ENCODE peak calls at places on chromosomes 3 and 15, in five cellular contexts. One of them, this sample, is unnamed.

GRCh38 chr3:122533931-122534334 is 19.2 kb upstream of the KPNA1 start:
- DNase-seq in left ventricle myocardium inferior: no peak
- DNase-seq in fibroblast of lung: peak; percentile 57
- DNase-seq in breast epithelium: no peak
- DNase-seq in astrocyte: peak; percentile 79
- DNase-seq in this sample: no peak

GRCh38 chr3:133479895-133480669 is 80.2 kb downstream of the BFSP2 start:
- DNase-seq in left ventricle myocardium inferior: no peak
- DNase-seq in fibroblast of lung: no peak
- DNase-seq in breast epithelium: no peak
- DNase-seq in astrocyte: no peak
- DNase-seq in this sample: no peak

GRCh38 chr15:42011074-42011473 is 9.8 kb downstream of the PLA2G4E start:
- DNase-seq in left ventricle myocardium inferior: no peak
- DNase-seq in fibroblast of lung: no peak
- DNase-seq in breast epithelium: no peak
- DNase-seq in astrocyte: no peak
- DNase-seq in this sample: no peak

GRCh38 chr15:86231864-86232801 is 152.5 kb downstream of the AGBL1 start:
- DNase-seq in left ventricle myocardium inferior: no peak
- DNase-seq in fibroblast of lung: peak; percentile 25
- DNase-seq in breast epithelium: no peak
- DNase-seq in astrocyte: peak; percentile 25
- DNase-seq in this sample: peak; percentile 47

GRCh38 chr3:45179163-45179562 is 33.0 kb upstream of the CDCP1 start:
- DNase-seq in left ventricle myocardium inferior: no peak
- DNase-seq in fibroblast of lung: no peak
- DNase-seq in breast epithelium: no peak
- DNase-seq in astrocyte: no peak
- DNase-seq in this sample: no peak

GRCh38 chr3:4746241-4746958 is 232.8 kb upstream of the BHLHE40 start:
- DNase-seq in left ventricle myocardium inferior: no peak
- DNase-seq in fibroblast of lung: no peak
- DNase-seq in breast epithelium: no peak
- DNase-seq in astrocyte: peak; percentile 71
- DNase-seq in this sample: no peak

GRCh38 chr3:191342391-191342790 is 12.1 kb upstream of the UTS2B start:
- DNase-seq in left ventricle myocardium inferior: no peak
- DNase-seq in fibroblast of lung: no peak
- DNase-seq in breast epithelium: no peak
- DNase-seq in astrocyte: no peak
- DNase-seq in this sample: no peak

GRCh38 chr3:10015476-10015904 is 10.7 kb upstream of the FANCD2 start:
- DNase-seq in left ventricle myocardium inferior: peak; percentile 84
- DNase-seq in fibroblast of lung: peak; percentile 99
- DNase-seq in breast epithelium: peak; percentile 91
- DNase-seq in astrocyte: peak; percentile 94
- DNase-seq in this sample: peak; percentile 81

GRCh38 chr15:83999396-84000120 is 236.0 kb upstream of the GOLGA6L4 start:
- DNase-seq in left ventricle myocardium inferior: no peak
- DNase-seq in fibroblast of lung: no peak
- DNase-seq in breast epithelium: no peak
- DNase-seq in astrocyte: peak; percentile 21
- DNase-seq in this sample: no peak

GRCh38 chr3:100708644-100708988 is 678 bp upstream of the TFG start:
- DNase-seq in left ventricle myocardium inferior: no peak
- DNase-seq in fibroblast of lung: no peak
- DNase-seq in breast epithelium: no peak
- DNase-seq in astrocyte: no peak
- DNase-seq in this sample: no peak

GRCh38 chr3:79729096-79729495 is 38.7 kb downstream of the ROBO1 start:
- DNase-seq in left ventricle myocardium inferior: no peak
- DNase-seq in fibroblast of lung: peak; percentile 48
- DNase-seq in breast epithelium: no peak
- DNase-seq in astrocyte: peak; percentile 41
- DNase-seq in this sample: no peak

GRCh38 chr15:39919740-39920509 is at the start of gene GPR176:
- DNase-seq in left ventricle myocardium inferior: peak; percentile 24
- DNase-seq in fibroblast of lung: peak; percentile 84
- DNase-seq in breast epithelium: no peak
- DNase-seq in astrocyte: peak; percentile 71
- DNase-seq in this sample: peak; percentile 59

GRCh38 chr3:38453075-38453913 is at the start of gene ACVR2B:
- DNase-seq in left ventricle myocardium inferior: peak; percentile 93
- DNase-seq in fibroblast of lung: peak; percentile 79
- DNase-seq in breast epithelium: peak; percentile 88
- DNase-seq in astrocyte: peak; percentile 21
- DNase-seq in this sample: peak; percentile 78

GRCh38 chr3:185846041-185846440 is 21.2 kb upstream of the IGF2BP2 start:
- DNase-seq in left ventricle myocardium inferior: no peak
- DNase-seq in fibroblast of lung: peak; percentile 44
- DNase-seq in breast epithelium: no peak
- DNase-seq in astrocyte: no peak
- DNase-seq in this sample: no peak

DNA sequence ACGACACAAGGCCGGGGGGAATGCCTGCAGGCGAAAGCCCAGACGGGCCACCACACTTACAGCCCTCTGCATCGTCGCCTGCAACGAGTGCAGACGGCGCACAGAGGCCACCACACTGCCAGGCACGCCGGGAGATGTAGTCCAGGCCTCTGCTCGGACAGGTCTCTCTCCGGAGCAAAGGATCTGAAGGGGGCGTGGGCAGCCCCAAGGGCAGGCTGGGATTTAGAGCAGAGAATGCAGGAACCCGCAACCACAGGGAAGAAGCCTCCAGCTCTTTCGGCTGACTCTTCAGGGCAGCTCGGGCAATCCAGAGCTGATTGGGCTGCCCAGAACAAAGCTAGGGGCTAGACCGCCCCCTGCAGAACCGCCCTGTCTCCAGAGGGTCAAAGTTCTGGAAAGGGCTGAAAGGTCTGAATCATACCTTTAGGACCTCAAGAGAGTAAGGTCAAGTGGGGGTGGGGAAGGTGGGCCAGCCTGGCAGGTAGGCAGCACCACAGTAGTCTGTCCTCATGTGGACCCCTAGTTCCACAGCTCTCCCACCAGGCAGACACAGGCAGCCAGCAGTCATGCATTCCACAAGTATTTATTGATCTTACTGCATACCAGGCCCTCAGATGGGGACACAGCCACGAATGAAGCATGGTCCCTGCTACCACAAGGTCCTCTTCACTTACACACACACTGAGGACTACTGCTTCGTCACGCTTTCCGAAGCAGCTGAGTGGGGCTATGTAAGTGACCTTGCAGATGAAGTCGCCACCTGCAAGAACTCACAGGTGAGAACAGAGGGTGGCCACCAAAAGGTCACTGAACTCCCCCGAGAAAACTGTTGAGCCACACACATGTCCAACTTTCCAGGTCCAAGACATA is at the start of gene AMT:
- DNase-seq in left ventricle myocardium inferior: peak; percentile 65
- DNase-seq in fibroblast of lung: no peak
- DNase-seq in breast epithelium: no peak
- DNase-seq in astrocyte: no peak
- DNase-seq in this sample: no peak
- H3K4me3 ChIP-seq in left ventricle myocardium inferior: peak within 1 kb of the TSS; percentile 68
- H3K4me3 ChIP-seq in fibroblast of lung: no peak within 1 kb of the TSS
- H3K4me3 ChIP-seq in breast epithelium: no peak within 1 kb of the TSS
- H3K4me3 ChIP-seq in astrocyte: no peak within 1 kb of the TSS
- H3K4me3 ChIP-seq in this sample: peak within 1 kb of the TSS; percentile 57

DNA sequence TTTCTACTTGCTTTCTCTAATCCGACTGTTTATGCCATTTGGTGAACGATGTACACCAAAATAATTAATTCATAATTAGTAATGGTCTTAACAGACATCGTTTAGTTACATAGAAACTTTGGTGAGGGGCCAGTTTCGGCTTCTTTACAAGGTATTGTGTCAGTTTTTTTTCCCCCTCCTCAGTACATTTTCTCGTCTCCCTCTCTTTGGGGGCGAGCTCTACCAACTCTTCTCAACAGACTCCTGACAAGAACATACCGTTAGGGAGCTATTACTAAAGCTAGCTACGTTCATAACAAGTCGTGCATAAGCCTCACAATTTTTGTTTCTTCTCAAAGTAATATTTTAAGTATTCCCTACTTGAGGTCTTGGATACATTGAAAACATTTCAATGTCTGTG is 1.4 kb downstream of the U2SURP start:
- DNase-seq in left ventricle myocardium inferior: no peak
- DNase-seq in fibroblast of lung: no peak
- DNase-seq in breast epithelium: no peak
- DNase-seq in astrocyte: no peak
- DNase-seq in this sample: no peak
- H3K4me1 ChIP-seq in left ventricle myocardium inferior: peaks cover 78% of the 10 kb centered on the region
- H3K4me1 ChIP-seq in fibroblast of lung: peaks cover 4% of the 10 kb centered on the region
- H3K4me1 ChIP-seq in breast epithelium: no peaks in the 10 kb centered on the region
- H3K4me1 ChIP-seq in astrocyte: peaks cover 11% of the 10 kb centered on the region
- H3K4me1 ChIP-seq in this sample: peaks cover 4% of the 10 kb centered on the region

DNA sequence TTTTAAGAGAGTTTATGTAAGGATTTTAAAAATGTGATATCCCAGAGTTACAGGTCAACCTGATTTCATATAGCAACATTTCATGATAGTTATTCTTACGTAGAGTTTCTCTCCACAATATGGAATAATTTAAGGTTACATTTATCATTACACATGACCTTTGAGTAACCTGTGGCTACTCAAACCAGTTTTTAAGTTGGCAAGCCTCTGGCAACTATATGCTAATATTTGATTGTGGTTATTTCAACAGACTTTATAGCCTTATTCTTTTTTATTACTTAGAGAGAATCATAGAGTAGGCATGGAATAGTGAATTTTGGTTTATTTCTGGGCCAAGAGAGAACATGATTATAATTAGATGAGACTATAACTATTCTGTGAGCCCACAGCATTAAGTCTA is 504.9 kb downstream of the NLGN1 start:
- DNase-seq in left ventricle myocardium inferior: no peak
- DNase-seq in fibroblast of lung: no peak
- DNase-seq in breast epithelium: no peak
- DNase-seq in astrocyte: no peak
- DNase-seq in this sample: no peak
- H3K4me3 ChIP-seq in left ventricle myocardium inferior: no peak overlapping the region
- H3K4me3 ChIP-seq in fibroblast of lung: no peak overlapping the region
- H3K4me3 ChIP-seq in breast epithelium: no peak overlapping the region
- H3K4me3 ChIP-seq in astrocyte: no peak overlapping the region
- H3K4me3 ChIP-seq in this sample: no peak overlapping the region

GRCh38 chr15:96336045-96336642 is 5.6 kb downstream of the NR2F2 start:
- DNase-seq in left ventricle myocardium inferior: no peak
- DNase-seq in fibroblast of lung: no peak
- DNase-seq in breast epithelium: no peak
- DNase-seq in astrocyte: no peak
- DNase-seq in this sample: no peak
- H3K4me1 ChIP-seq in left ventricle myocardium inferior: peaks cover 78% of the 10 kb centered on the region
- H3K4me1 ChIP-seq in fibroblast of lung: no peaks in the 10 kb centered on the region
- H3K4me1 ChIP-seq in breast epithelium: no peaks in the 10 kb centered on the region
- H3K4me1 ChIP-seq in astrocyte: peaks cover 6% of the 10 kb centered on the region
- H3K4me1 ChIP-seq in this sample: no peaks in the 10 kb centered on the region

DNA sequence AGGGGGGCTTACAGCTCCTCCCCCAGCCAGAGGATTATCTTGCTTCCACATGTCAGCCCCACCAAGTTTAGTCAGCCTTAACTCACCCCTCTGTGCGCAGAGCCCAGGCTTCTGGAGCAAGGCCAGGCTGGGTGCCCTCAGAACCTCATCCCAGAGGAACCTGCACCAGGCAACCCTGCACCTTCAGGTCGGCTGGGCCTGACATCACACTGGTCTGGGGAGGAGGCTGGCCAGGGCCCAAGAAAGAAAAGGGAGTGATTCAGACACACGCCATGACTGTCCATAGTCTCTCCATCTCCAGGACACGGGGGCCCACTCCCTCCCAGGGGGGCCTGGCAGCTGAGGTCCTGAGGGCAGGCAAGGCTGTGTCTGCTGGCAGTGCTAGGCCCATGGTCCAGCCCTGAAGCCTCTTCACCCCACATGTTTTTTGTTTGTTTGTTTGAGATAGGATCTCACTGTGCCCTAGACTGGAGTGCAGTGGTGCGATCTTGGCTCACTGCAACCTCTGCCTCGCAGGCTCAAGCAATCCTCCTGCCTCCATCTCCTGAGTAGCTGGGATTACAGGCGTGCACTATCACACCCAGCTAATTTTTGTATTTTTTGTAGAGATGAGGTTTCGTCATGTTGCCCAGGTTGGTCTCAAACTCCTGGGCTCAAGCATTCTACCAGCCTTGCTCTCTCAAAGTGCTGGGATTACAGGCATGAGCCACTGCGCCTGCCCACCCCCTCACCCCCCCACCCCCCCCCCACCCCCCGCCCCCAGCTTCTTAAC is 11.1 kb downstream of the TNK2 start:
- DNase-seq in left ventricle myocardium inferior: no peak
- DNase-seq in fibroblast of lung: peak; percentile 51
- DNase-seq in breast epithelium: no peak
- DNase-seq in astrocyte: peak; percentile 56
- DNase-seq in this sample: no peak
- H3K4me3 ChIP-seq in left ventricle myocardium inferior: peak overlapping the region; percentile 82
- H3K4me3 ChIP-seq in fibroblast of lung: no peak overlapping the region
- H3K4me3 ChIP-seq in breast epithelium: no peak overlapping the region
- H3K4me3 ChIP-seq in astrocyte: peak overlapping the region; percentile 78
- H3K4me3 ChIP-seq in this sample: no peak overlapping the region

GRCh38 chr3:15631426-15632211 is 30.1 kb downstream of the BTD start:
- DNase-seq in left ventricle myocardium inferior: no peak
- DNase-seq in fibroblast of lung: no peak
- DNase-seq in breast epithelium: no peak
- DNase-seq in astrocyte: no peak
- DNase-seq in this sample: no peak
- H3K4me1 ChIP-seq in left ventricle myocardium inferior: peaks cover 43% of the 10 kb centered on the region
- H3K4me1 ChIP-seq in fibroblast of lung: peaks cover 36% of the 10 kb centered on the region
- H3K4me1 ChIP-seq in breast epithelium: no peaks in the 10 kb centered on the region
- H3K4me1 ChIP-seq in astrocyte: peaks cover 64% of the 10 kb centered on the region
- H3K4me1 ChIP-seq in this sample: no peaks in the 10 kb centered on the region

This sample was measured in Peyer's patch.